ENCODE peak calls at places on chromosomes 13 and 19, in five cellular contexts. L is cardiac fibroblast; H is activated CD4-positive, alpha-beta T cell treated with anti-CD3 and anti-CD28 coated beads, Interleukin-2, amount 10 ng/mL, durations not matched to agents 7 days and 5 days; O is adrenal gland; J is cardiac muscle cell. C is an unnamed sample.

GRCh38 chr13:30572859-30573275 is 44.9 kb upstream of the USPL1 start:
- DNase-seq in L (peak), H (peak), O (peak), J (peak), C (peak)

GRCh38 chr19:13824703-13825102 is 29.5 kb downstream of the ZSWIM4 start:
- DNase-seq in L (no peak), H (no peak), O (no peak), J (no peak), C (no peak)

GRCh38 chr13:99151516-99151915 is 49.1 kb upstream of the UBAC2 start:
- DNase-seq in L (peak), H (no peak), O (no peak), J (no peak), C (no peak)

GRCh38 chr13:50812242-50812641 is 31.2 kb downstream of the DLEU7 start:
- DNase-seq in L (no peak), H (no peak), O (no peak), J (no peak), C (no peak)

GRCh38 chr19:47058621-47059020 is 10.2 kb upstream of the TMEM160 start:
- DNase-seq in L (no peak), H (no peak), O (no peak), J (peak), C (no peak)

GRCh38 chr13:46668302-46668720 is 115.3 kb downstream of the LRCH1 start:
- DNase-seq in L (peak), H (peak), O (peak), J (no peak), C (peak)

GRCh38 chr13:84400711-84401110 is 518.4 kb upstream of the SLITRK1 start:
- DNase-seq in L (peak), H (no peak), O (no peak), J (no peak), C (no peak)

GRCh38 chr13:56861472-56861871 is 279.2 kb upstream of the PRR20A start:
- DNase-seq in L (peak), H (no peak), O (no peak), J (no peak), C (no peak)

GRCh38 chr13:107258599-107259187 is 690.8 kb upstream of the ARGLU1 start:
- DNase-seq in L (no peak), H (no peak), O (no peak), J (no peak), C (no peak)

GRCh38 chr13:81051873-81052272 is 710.9 kb upstream of the SPRY2 start:
- DNase-seq in L (peak), H (no peak), O (no peak), J (peak), C (no peak)

GRCh38 chr13:47213057-47213456 is 316.2 kb upstream of the HTR2A start:
- DNase-seq in L (no peak), H (no peak), O (no peak), J (no peak), C (no peak)